ENCODE peak calls at places on chromosomes 11 and 22, in ten cellular contexts. C is mammary epithelial cell, B is astrocyte, L is GM12878, M is H1, F is K562, Q is DND-41, A is HCT116, K is neural progenitor cell, W is GM23248. N is an unnamed sample.

GRCh38 chr11:23288001-23288783 is 427.9 kb upstream of the CCDC179 start:
- DNase-seq in C (peak), B (peak), L (no peak), M (no peak), F (no peak), Q (no peak), A (no peak), K (no peak), W (peak), N (no peak)

GRCh38 chr22:36052505-36052941 is 23.9 kb upstream of the RBFOX2 start:
- DNase-seq in C (peak), B (peak), L (no peak), M (no peak), F (peak), Q (peak), A (peak), K (no peak), W (peak), N (no peak)

GRCh38 chr11:130435671-130436070 is 7.3 kb upstream of the ADAMTS8 start:
- DNase-seq in C (peak), B (peak), L (no peak), M (no peak), F (no peak), Q (no peak), A (no peak), K (no peak), W (peak), N (no peak)

GRCh38 chr22:19612866-19613572 is 88.8 kb upstream of the CLDN5 start:
- DNase-seq in C (no peak), B (no peak), L (no peak), M (no peak), F (no peak), Q (no peak), A (no peak), K (no peak), W (no peak), N (no peak)

GRCh38 chr11:109894242-109894641 is 198.9 kb upstream of the ZC3H12C start:
- DNase-seq in C (no peak), B (no peak), L (no peak), M (no peak), F (peak), Q (no peak), A (no peak), K (no peak), W (no peak), N (no peak)

GRCh38 chr11:116312560-116313340 is 460.0 kb downstream of the BUD13 start:
- DNase-seq in C (peak), B (peak), L (no peak), M (peak), F (no peak), Q (peak), A (no peak), K (peak), W (peak), N (no peak)

GRCh38 chr11:106468091-106468490 is 390.6 kb downstream of the AASDHPPT start:
- DNase-seq in C (no peak), B (peak), L (no peak), M (no peak), F (no peak), Q (no peak), A (no peak), K (no peak), W (peak), N (no peak)

GRCh38 chr11:9489366-9489765 is 28.6 kb downstream of the ZNF143 start:
- DNase-seq in C (peak), B (peak), L (no peak), M (no peak), F (no peak), Q (no peak), A (no peak), K (no peak), W (peak), N (no peak)

GRCh38 chr11:43316451-43316850 is 4.7 kb downstream of the API5 start:
- DNase-seq in C (peak), B (peak), L (no peak), M (no peak), F (no peak), Q (peak), A (no peak), K (no peak), W (peak), N (no peak)

GRCh38 chr11:118560806-118561205 is 4.9 kb downstream of the IFT46 start:
- DNase-seq in C (no peak), B (no peak), L (no peak), M (no peak), F (no peak), Q (no peak), A (no peak), K (no peak), W (no peak), N (no peak)

GRCh38 chr11:35267504-35267903 is 128.5 kb downstream of the CD44 start:
- DNase-seq in C (no peak), B (peak), L (no peak), M (no peak), F (no peak), Q (no peak), A (no peak), K (no peak), W (peak), N (no peak)

GRCh38 chr11:111135101-111135500 is 110.4 kb upstream of the POU2AF2 start:
- DNase-seq in C (no peak), B (no peak), L (no peak), M (no peak), F (no peak), Q (no peak), A (no peak), K (peak), W (no peak), N (no peak)

GRCh38 chr11:47611240-47611863 is 17.1 kb upstream of the C1QTNF4 start:
- DNase-seq in C (no peak), B (no peak), L (peak), M (no peak), F (no peak), Q (no peak), A (no peak), K (no peak), W (no peak), N (no peak)

GRCh38 chr22:40509401-40510134 is 127.0 kb downstream of the MRTFA start:
- DNase-seq in C (peak), B (peak), L (no peak), M (no peak), F (no peak), Q (no peak), A (no peak), K (no peak), W (peak), N (peak)

DNA sequence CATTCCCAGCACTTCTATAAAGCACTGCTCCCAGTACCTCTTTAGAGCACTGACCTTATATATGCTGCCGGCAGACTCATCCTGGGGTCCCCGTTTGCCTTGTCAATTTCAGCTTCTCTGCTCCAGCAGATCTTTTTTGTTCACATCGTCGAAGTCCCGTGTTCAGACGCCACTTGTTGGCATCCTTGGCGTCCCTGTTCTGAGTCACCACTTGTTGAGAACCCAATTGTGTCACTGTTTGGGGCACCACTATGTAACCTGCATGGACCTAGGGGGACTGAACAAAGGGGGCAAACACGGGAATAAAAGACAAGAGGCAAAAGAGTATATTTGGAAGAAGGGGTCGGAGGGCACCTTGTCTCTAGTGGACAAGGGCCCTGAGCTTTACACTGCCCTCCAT is 25.5 kb downstream of the OR10A6 start:
- DNase-seq in C (no peak), B (no peak), L (no peak), M (no peak), F (no peak), Q (no peak), A (no peak), K (no peak), W (peak), N (no peak)
- H3K9ac ChIP-seq in C (peak), B (no peak), L (no peak), M (no peak), F (no peak), Q (no peak), A (no peak), K (no peak), W (peak), N (no peak)

DNA sequence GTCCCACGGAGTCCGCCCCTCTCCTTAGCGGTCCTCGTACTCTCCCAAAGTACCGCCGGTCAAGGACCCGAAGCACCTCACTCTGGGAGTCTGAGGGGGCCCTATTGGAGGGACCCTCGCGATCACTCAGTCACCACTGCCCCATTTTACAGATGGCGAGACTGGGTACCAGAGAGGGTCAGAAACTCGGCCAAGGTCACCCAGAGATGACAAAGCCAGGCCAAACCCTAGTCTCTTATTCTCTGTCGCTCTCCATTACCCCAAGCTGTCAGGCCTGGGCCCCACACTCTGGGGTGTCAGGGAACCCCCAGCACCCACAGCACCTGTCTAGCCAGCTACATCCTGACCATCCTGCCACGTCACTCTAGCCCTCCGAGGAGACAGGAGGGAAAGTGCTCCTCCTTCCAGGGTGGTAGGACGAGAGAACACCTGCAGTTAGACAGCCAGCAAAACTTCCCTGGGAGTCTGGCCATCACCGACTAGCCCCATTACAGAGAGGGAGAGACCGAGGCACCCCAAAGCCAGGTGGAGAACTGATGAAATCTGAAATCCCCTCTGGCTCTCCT is 1.4 kb upstream of the KCNJ4 start:
- DNase-seq in C (no peak), B (no peak), L (no peak), M (no peak), F (no peak), Q (no peak), A (no peak), K (no peak), W (no peak), N (no peak)
- TF ChIP-seq EZH2 in C (no peak), B (no peak), L (no peak), M (no peak), F (no peak), Q (no peak), A (no peak), K (no peak), W (no peak), N (no peak)

GRCh38 chr11:69969890-69970784 is 108.0 kb upstream of the ANO1 start:
- DNase-seq in C (no peak), B (no peak), L (no peak), M (no peak), F (peak), Q (no peak), A (no peak), K (no peak), W (no peak), N (no peak)
- H3K27ac ChIP-seq in C (no peak), B (no peak), L (no peak), M (no peak), F (no peak), Q (no peak), A (no peak), K (no peak), W (no peak), N (no peak)

GRCh38 chr11:12123177-12123576 is 12.8 kb downstream of the MICAL2 start:
- DNase-seq in C (peak), B (peak), L (no peak), M (no peak), F (no peak), Q (no peak), A (no peak), K (no peak), W (peak), N (no peak)
- H3K9ac ChIP-seq in C (peak), B (peak), L (no peak), M (no peak), F (no peak), Q (no peak), A (no peak), K (no peak), W (peak), N (no peak)

GRCh38 chr11:13964771-13965074 is 2.2 kb downstream of the SPON1 start:
- DNase-seq in C (no peak), B (no peak), L (no peak), M (no peak), F (no peak), Q (no peak), A (no peak), K (no peak), W (no peak), N (no peak)

GRCh38 chr11:13962562-13963168 is at the start of gene SPON1:
- DNase-seq in C (peak), B (peak), L (no peak), M (peak), F (no peak), Q (no peak), A (no peak), K (peak), W (peak), N (no peak)

GRCh38 chr11:13965337-13965736 is 2.8 kb downstream of the SPON1 start:
- DNase-seq in C (no peak), B (no peak), L (no peak), M (no peak), F (peak), Q (no peak), A (no peak), K (peak), W (no peak), N (no peak)

GRCh38 chr11:13963169-13963948 is 836 bp downstream of the SPON1 start:
- DNase-seq in C (no peak), B (peak), L (no peak), M (no peak), F (peak), Q (no peak), A (no peak), K (peak), W (peak), N (no peak)

DNA sequence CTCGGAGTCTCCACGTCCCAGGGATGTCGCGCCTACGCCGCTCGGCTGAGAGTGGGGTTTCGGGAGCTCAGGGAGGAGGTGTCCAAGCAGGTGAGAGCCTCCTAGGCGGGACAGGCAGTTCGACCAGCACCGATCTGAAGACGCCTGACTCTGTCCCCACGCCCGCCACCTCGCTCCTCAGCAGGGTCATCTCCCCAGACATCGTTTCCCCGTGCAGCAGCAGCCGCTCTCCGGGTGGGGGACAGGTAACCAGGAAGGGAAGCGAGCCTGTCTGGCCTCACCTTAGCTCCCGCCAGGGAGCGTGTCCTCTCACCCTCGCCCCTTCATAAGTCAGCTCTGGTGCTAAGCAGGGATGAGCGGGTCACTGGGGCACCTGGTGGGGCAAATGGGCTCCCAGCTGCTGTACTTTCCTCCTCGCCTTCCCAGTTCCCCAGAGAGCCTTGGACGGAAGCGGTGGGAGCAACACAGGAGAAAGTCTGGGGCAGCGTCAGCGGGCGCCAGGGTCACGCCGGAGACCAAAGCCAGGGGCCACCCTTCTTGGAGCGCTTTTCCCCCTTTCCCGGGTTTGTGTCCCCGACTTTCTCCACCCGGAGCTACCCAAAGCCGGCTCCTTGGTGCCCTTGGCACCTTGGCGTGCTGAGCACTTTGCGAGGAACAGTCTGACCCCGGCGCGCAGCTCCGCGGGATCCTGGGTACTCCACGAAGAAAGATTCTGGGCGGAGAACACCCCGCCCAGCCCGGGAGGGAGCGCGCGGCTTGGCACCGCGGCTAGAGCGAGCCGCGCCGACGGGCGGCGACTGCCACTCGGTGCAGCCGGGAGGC is 1.6 kb downstream of the SPON1 start:
- DNase-seq in C (no peak), B (no peak), L (no peak), M (peak), F (no peak), Q (no peak), A (no peak), K (peak), W (peak), N (no peak)
- TF ChIP-seq EZH2 in C (peak), B (peak), L (no peak), M (peak), F (no peak), Q (no peak), A (no peak), K (peak), W (no peak), N (no peak)

DNA sequence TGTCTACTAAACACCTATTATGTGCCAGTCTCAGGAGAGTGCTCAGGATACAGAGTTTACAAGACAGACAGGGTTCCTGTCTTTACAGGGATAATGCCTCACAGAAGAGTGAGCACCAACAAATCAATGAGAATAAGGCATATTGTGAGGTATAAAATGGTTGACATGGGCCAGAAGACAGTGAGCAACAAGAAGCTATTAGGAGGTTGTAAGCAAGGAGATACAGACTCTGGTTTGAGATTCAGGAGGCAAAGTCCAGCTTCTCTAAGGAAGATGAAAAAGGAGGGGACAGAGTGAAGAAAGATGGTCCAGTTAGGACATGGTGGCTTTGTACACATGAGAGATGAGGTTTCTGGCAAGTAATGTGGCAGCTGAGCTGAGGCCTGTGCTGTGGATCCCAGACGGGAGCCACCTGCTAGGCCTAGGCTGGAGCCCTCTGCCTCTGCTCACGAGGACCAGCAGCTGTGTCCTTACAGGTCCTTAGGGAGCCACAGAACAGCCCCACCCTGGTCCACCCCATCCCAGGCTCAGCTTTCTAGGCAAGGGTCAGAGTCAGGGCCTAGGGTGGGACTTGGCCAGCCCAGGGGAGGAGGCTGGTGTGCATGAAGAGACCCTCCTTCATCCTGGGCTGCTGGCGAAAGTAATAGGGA is 110.5 kb downstream of the ZNF280B start:
- DNase-seq in C (no peak), B (no peak), L (no peak), M (no peak), F (no peak), Q (no peak), A (no peak), K (no peak), W (peak), N (no peak)
- H3K27ac ChIP-seq in C (no peak), B (no peak), L (no peak), M (no peak), F (no peak), Q (peak), A (no peak), K (no peak), W (no peak), N (no peak)

DNA sequence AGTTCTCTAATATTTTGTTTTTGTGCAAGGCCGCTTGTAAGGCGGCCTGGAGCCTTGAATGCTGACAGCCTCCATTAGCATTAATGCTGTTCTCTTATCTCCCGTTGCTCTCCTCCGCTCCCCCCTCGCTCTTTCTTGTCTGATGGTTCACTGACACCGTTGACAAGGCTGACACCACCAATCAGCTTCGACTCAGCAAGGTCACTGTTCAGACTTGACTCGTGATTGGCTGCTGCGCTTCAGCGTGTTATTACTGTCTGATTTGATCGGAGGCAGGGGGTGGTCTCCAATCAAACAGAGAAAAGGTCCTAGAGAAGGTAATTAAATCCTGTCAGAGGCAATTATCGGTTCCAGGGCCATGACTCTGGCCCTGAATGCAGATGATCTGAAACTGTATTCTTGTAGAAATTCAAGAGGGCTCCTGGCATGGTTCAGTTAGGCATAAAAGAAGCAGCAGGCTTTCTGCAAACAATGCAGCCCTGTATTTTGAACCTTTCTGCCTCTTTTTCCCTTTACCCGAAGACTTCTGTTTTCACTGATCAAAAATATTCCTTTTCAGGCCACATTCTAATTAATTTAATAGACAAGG is 49.3 kb upstream of the MPPED2 start:
- DNase-seq in C (no peak), B (peak), L (no peak), M (peak), F (no peak), Q (no peak), A (no peak), K (peak), W (no peak), N (no peak)
- H3K9ac ChIP-seq in C (no peak), B (no peak), L (no peak), M (no peak), F (no peak), Q (no peak), A (no peak), K (no peak), W (no peak), N (no peak)